ENCODE peak calls at places on chromosomes 13 and 19, in eight cellular contexts. Q is AG20443; N is neural progenitor cell; F is stimulated activated CD8-positive, alpha-beta memory T cell treated with anti-CD3 and anti-CD28 coated beads, Interleukin-7, amount 100 ng/mL, for 1 hour; V is ELR; C is endothelial cell; G is GM12878; M is stimulated activated CD4-positive, alpha-beta T cell treated with anti-CD3 and anti-CD28 coated beads, Interleukin-4, amount 100 ng/mL, for 1 hour. T is an unnamed sample.
A peak's percentile ranks its signal among the peaks of the same experiment; 100 is the strongest.

GRCh38 chr13:46983881-46984280 is 87.0 kb upstream of the HTR2A start:
- DNase-seq in G (peak; percentile 82), N (no peak), Q (no peak), C (no peak), V (peak; percentile 63), F (no peak), M (no peak), T (no peak)

GRCh38 chr13:45162194-45162593 is 38.7 kb downstream of the KCTD4 start:
- DNase-seq in C (no peak), Q (peak; percentile 24), M (no peak), V (peak; percentile 33), F (no peak), G (no peak), N (no peak), T (no peak)

GRCh38 chr19:46555684-46556083 is 45.4 kb upstream of the CALM3 start:
- DNase-seq in C (no peak), Q (no peak), G (no peak), N (no peak), V (no peak), F (no peak), M (no peak), T (no peak)

GRCh38 chr13:79384022-79384610 is 21.9 kb downstream of the RBM26 start:
- DNase-seq in C (no peak), G (no peak), Q (no peak), M (no peak), F (no peak), N (no peak), V (no peak), T (no peak)

GRCh38 chr19:28403698-28404099 is 809.3 kb downstream of the UQCRFS1 start:
- DNase-seq in C (no peak), N (no peak), Q (no peak), M (no peak), V (no peak), F (no peak), G (no peak), T (no peak)

GRCh38 chr13:65090191-65090590 is 2139.9 kb downstream of the PCDH9 start:
- DNase-seq in N (no peak), C (no peak), F (no peak), V (no peak), Q (no peak), G (no peak), M (no peak), T (no peak)

GRCh38 chr19:44951179-44952159 is 3.7 kb upstream of the CLPTM1 start:
- DNase-seq in F (peak; percentile 35), M (peak; percentile 29), G (no peak), V (peak; percentile 86), N (peak; percentile 92), Q (peak; percentile 82), C (peak; percentile 64), T (peak; percentile 49)

GRCh38 chr19:52331757-52332156 is 4.3 kb upstream of the ZNF610 start:
- DNase-seq in Q (no peak), G (no peak), F (no peak), C (no peak), M (no peak), N (no peak), V (no peak), T (no peak)

GRCh38 chr19:13091400-13092161 is 11.1 kb downstream of the LYL1 start:
- DNase-seq in N (peak; percentile 59), Q (peak; percentile 83), V (no peak), F (no peak), M (no peak), G (no peak), C (no peak), T (no peak)

GRCh38 chr13:99385161-99385560 is 78.0 kb upstream of the GPR183 start:
- DNase-seq in F (no peak), N (no peak), V (no peak), Q (no peak), M (no peak), C (no peak), G (no peak), T (no peak)

GRCh38 chr19:4454952-4455738 is 2.4 kb downstream of the UBXN6 start:
- DNase-seq in C (no peak), V (peak; percentile 39), M (no peak), Q (peak; percentile 75), N (no peak), G (no peak), F (no peak), T (no peak)

GRCh38 chr13:105928901-105929300 is 606.6 kb downstream of the EFNB2 start:
- DNase-seq in Q (no peak), M (no peak), F (no peak), V (no peak), C (no peak), N (no peak), G (no peak), T (no peak)

GRCh38 chr19:17965370-17966114 is 1.4 kb upstream of the KCNN1 start:
- DNase-seq in F (no peak), G (no peak), V (no peak), N (peak; percentile 36), Q (no peak), M (no peak), C (peak; percentile 23), T (no peak)

GRCh38 chr13:66887088-66887487 is 343.0 kb downstream of the PCDH9 start:
- DNase-seq in N (no peak), C (no peak), G (peak; percentile 13), F (no peak), V (no peak), Q (no peak), M (no peak), T (no peak)

GRCh38 chr13:108984251-108984920 is 355.0 kb downstream of the MYO16 start:
- DNase-seq in Q (no peak), G (no peak), N (no peak), F (no peak), C (no peak), M (no peak), V (no peak), T (no peak)

GRCh38 chr19:37905936-37906867 is at the start of gene WDR87:
- DNase-seq in V (peak; percentile 33), C (peak; percentile 74), F (no peak), N (peak; percentile 96), M (peak; percentile 45), Q (peak; percentile 61), G (no peak), T (peak; percentile 61)

GRCh38 chr19:56273563-56274117 is 1.1 kb downstream of the EDDM13 start:
- DNase-seq in C (no peak), G (no peak), N (no peak), Q (no peak), F (no peak), M (no peak), V (peak; percentile 62), T (no peak)

GRCh38 chr13:99875391-99875790 is 96.2 kb downstream of the ZIC5 start:
- DNase-seq in V (no peak), C (no peak), Q (no peak), N (no peak), G (no peak), M (no peak), F (no peak), T (no peak)

GRCh38 chr19:19342086-19343015 is 21.7 kb downstream of the MAU2 start:
- DNase-seq in Q (peak; percentile 91), N (peak; percentile 83), C (peak; percentile 91), M (no peak), G (no peak), F (no peak), V (peak; percentile 67), T (peak; percentile 57)

GRCh38 chr13:51665456-51665855 is 81.2 kb downstream of the WDFY2 start:
- DNase-seq in F (no peak), G (no peak), N (no peak), Q (no peak), V (no peak), M (no peak), C (no peak), T (no peak)

GRCh38 chr13:27573265-27573664 is 47.1 kb downstream of the LNX2 start:
- DNase-seq in M (no peak), V (peak; percentile 88), Q (no peak), C (no peak), F (no peak), N (no peak), G (no peak), T (no peak)

GRCh38 chr13:111281751-111282311 is 38.6 kb upstream of the TEX29 start:
- DNase-seq in N (no peak), V (no peak), G (no peak), F (no peak), M (no peak), C (no peak), Q (peak; percentile 40), T (no peak)

GRCh38 chr19:39557791-39558622 is 18.0 kb upstream of the EID2 start:
- DNase-seq in C (no peak), G (peak; percentile 41), V (peak; percentile 17), F (no peak), M (no peak), Q (no peak), N (no peak), T (no peak)

GRCh38 chr19:43533546-43534304 is 737 bp downstream of the ZNF575 start:
- DNase-seq in F (peak; percentile 85), N (peak; percentile 100), Q (peak; percentile 97), M (peak; percentile 93), C (peak; percentile 98), G (no peak), V (peak; percentile 99), T (peak; percentile 95)

GRCh38 chr13:50829896-50830295 is 13.6 kb downstream of the DLEU7 start:
- DNase-seq in N (no peak), C (no peak), G (no peak), M (no peak), V (no peak), Q (peak; percentile 57), F (no peak), T (no peak)

GRCh38 chr19:39515551-39516191 is 732 bp downstream of the SELENOV start:
- DNase-seq in C (peak; percentile 28), M (peak; percentile 23), N (peak; percentile 61), F (no peak), G (no peak), V (no peak), Q (no peak), T (no peak)

GRCh38 chr13:67123165-67123564 is 107.0 kb downstream of the PCDH9 start:
- DNase-seq in Q (no peak), N (no peak), V (no peak), M (no peak), F (no peak), G (no peak), C (no peak), T (no peak)

T was measured in NT2/D1.